ENCODE peak calls at places on chromosomes 13 and 19, in four cellular contexts. X, U, S and G are unnamed samples.

GRCh38 chr19:19510432-19510831 is 4.9 kb downstream of the TSSK6 start:
- DNase-seq in S (no peak), X (peak; percentile 53), U (no peak), G (no peak)

GRCh38 chr13:112859817-112860190 is 109.2 kb upstream of the MCF2L start:
- DNase-seq in X (no peak), U (peak; percentile 7), S (no peak), G (no peak)

GRCh38 chr13:46575843-46576242 is 22.9 kb downstream of the LRCH1 start:
- DNase-seq in X (peak; percentile 51), S (no peak), U (peak; percentile 64), G (no peak)

GRCh38 chr19:18098891-18099622 is 1.5 kb downstream of the MAST3 start:
- DNase-seq in U (no peak), S (no peak), X (no peak), G (no peak)

GRCh38 chr13:63086286-63086685 is 1670.6 kb upstream of the PCDH20 start:
- DNase-seq in U (no peak), S (no peak), X (no peak), G (no peak)

GRCh38 chr19:3638208-3639193 is 11.9 kb upstream of the CACTIN start:
- DNase-seq in U (no peak), X (no peak), S (no peak), G (no peak)

GRCh38 chr19:453606-454005 is 7.2 kb downstream of the SHC2 start:
- DNase-seq in S (no peak), X (no peak), U (no peak), G (no peak)

GRCh38 chr19:9498183-9498902 is at the start of gene ZNF560:
- DNase-seq in S (no peak), U (no peak), X (peak; percentile 84), G (no peak)

GRCh38 chr19:43432866-43433673 is 18.4 kb downstream of the TEX101 start:
- DNase-seq in S (peak; percentile 69), X (peak; percentile 78), U (peak; percentile 77), G (peak; percentile 49)

GRCh38 chr19:54439174-54439851 is 9.7 kb upstream of the LENG8 start:
- DNase-seq in X (peak; percentile 69), U (no peak), S (peak; percentile 66), G (no peak)

GRCh38 chr13:95743192-95743591 is 66.3 kb downstream of the DNAJC3 start:
- DNase-seq in X (no peak), S (no peak), U (no peak), G (no peak)

GRCh38 chr19:18883530-18884304 is 12.2 kb downstream of the CERS1 start:
- DNase-seq in S (no peak), X (no peak), U (no peak), G (no peak)

GRCh38 chr19:52962394-52963228 is at the start of gene ZNF816:
- DNase-seq in U (peak; percentile 95), S (peak; percentile 99), X (peak; percentile 99), G (peak; percentile 98)

GRCh38 chr13:110637275-110637674 is 21.9 kb downstream of the NAXD start:
- DNase-seq in S (no peak), U (no peak), X (no peak), G (no peak)

GRCh38 chr13:26601669-26602068 is 44.2 kb downstream of the WASF3 start:
- DNase-seq in U (no peak), S (no peak), X (no peak), G (no peak)

GRCh38 chr19:20423381-20424207 is 142.0 kb downstream of the ZNF737 start:
- DNase-seq in X (no peak), U (no peak), S (peak; percentile 50), G (peak; percentile 9)

GRCh38 chr13:98977568-98978270 is at the start of gene DOCK9:
- DNase-seq in U (peak; percentile 39), X (no peak), S (peak; percentile 61), G (peak; percentile 30)

DNA sequence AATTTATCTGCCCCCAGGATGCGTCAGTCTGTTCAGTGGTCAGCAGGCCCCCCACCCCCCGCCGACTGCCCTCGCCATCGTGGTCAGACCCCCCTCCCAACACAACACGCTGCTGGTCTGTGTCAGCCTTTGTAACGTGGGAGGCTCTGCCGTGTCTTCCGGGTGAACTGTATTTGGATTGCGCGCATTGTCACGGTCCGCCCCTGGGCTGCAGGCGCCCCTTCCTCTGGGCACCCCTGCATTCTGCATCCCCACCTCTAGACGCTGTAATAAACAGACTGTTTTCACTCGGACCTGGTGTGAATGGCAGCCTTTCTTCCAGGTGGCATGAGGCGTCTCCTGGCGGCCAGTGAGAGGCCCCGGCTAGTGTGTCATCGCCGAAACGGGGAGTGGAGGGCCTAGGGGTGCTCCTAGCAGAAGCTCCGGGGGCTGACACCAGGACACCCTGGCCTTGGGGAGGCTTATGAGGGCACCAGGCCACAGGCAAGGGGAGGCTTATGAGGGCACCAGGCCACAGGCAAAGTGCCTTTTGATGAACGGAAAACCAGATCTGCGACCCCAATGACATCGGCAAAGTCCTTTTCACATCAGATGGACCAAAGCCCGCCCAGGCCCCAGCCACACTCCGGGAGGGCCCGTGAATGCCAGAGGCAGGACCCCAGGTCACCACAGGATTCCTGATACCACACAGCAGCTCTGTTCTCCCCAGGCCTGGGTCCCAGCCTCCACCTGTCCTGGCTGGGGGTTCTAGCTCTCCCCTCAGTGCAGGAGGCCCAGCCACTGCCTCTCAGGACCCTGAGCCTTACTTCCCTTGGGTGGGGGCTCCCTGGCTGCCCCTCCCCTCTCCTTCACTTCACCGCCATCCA is 3.6 kb downstream of the PLEKHJ1 start:
- DNase-seq in S (no peak), X (no peak), U (no peak), G (no peak)
- TF ChIP-seq CTCF in S (no peak), X (no peak), U (no peak), G (no peak)

GRCh38 chr13:29845440-29846056 is 4.9 kb downstream of the UBL3 start:
- DNase-seq in S (no peak), U (no peak), X (no peak), G (no peak)
- TF ChIP-seq CTCF in S (no peak), U (peak; percentile 57), X (no peak), G (peak; percentile 22)

GRCh38 chr19:58054792-58055482 is 4.1 kb upstream of the ZNF135 start:
- DNase-seq in U (no peak), S (no peak), X (peak; percentile 91), G (no peak)
- TF ChIP-seq CTCF in U (no peak), S (no peak), X (peak; percentile 77), G (no peak)

DNA sequence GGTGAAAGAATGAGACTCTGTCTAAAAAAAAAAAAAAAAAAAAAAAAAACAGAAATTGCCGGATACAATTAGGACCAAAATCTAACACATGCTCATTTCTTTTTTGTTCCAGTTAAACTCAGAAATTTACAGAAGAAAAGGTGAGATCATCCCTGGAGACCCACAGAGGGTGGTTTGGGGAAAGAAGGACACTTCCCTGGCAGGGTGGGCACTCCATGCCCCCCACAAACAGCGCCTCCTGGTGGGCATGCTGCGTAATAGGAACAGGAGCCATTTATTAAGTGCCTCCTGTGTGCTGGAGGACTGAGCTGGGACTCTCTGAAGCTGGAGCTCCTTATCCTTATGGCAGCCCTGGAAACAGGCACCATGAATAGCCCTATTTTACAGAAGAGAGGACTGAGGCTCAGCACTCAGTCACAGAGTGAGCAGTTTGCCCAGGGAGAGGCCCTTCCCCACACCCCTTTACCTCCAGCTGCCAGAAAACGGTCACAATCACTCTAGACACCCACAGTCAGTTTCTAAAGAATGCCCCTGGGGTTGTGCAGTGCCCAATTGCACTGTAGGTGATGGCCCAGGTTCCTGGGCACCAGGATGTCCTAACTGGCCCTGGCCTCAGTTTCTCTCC is 10.1 kb downstream of the C19orf38 start:
- DNase-seq in S (peak; percentile 60), X (no peak), U (no peak), G (no peak)
- TF ChIP-seq CTCF in S (peak; percentile 89), X (peak; percentile 77), U (peak; percentile 42), G (peak; percentile 74)

GRCh38 chr13:50082426-50083283 is 67.4 kb downstream of the KCNRG start:
- DNase-seq in S (peak; percentile 60), X (peak; percentile 76), U (peak; percentile 70), G (peak; percentile 77)

GRCh38 chr13:50081899-50082425 is 66.7 kb downstream of the KCNRG start:
- DNase-seq in S (peak; percentile 99), X (peak; percentile 94), U (peak; percentile 99), G (peak; percentile 98)

GRCh38 chr13:50080158-50080855 is 65.1 kb downstream of the KCNRG start:
- DNase-seq in S (peak; percentile 22), X (peak; percentile 13), U (no peak), G (no peak)

GRCh38 chr13:50080856-50081105 is 65.5 kb downstream of the KCNRG start:
- DNase-seq in X (no peak), S (no peak), U (no peak), G (no peak)

DNA sequence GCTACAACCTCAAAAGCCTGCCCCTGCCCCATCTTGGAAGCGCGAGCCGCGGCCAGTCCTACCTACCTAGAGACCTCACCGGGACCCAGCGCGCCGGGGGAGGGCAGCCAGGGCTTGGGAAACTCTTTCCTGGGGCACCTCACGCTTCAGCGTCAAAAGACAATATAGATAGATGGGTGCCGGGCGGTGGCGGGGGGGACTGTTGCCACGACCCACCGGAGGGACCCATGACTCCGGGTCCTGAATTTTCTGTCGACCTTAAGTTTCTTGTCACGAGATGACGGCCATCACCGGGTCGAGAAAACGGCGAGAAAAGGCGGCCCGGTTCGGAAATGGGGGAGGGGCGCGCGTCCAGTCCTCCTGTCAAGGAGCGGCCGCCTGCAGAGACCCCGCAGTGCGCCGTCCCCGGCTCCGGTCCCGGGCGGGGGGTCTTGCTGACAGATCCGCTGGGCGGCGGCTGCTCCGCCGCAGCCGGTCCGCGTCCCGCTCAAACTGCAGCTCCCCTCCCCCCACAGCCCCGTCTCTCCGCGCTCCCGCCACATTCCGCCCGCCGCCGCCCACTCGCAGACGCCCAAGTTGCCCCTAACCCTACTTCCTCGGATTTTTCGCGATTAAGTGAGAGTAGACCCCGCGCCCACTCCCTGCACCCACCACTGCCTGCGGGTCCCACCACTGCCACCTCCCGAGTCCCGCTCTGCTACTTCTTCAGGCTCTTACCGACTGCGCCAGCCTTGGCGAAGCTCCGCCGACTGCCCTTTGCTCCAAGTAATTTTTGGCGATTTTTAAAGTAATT is 66.1 kb downstream of the KCNRG start:
- DNase-seq in S (peak; percentile 51), U (no peak), X (peak; percentile 51), G (peak; percentile 48)
- TF ChIP-seq CTCF in S (no peak), U (peak; percentile 18), X (no peak), G (peak; percentile 34)

GRCh38 chr19:7654401-7654800 is 14.4 kb upstream of the RETN start:
- DNase-seq in X (no peak), U (peak; percentile 33), S (no peak), G (no peak)

GRCh38 chr19:7655581-7655980 is 13.3 kb upstream of the RETN start:
- DNase-seq in X (no peak), U (no peak), S (no peak), G (no peak)

GRCh38 chr19:7650148-7650547 is 13.2 kb downstream of the STXBP2 start:
- DNase-seq in X (no peak), S (no peak), U (no peak), G (no peak)

GRCh38 chr19:7648265-7649014 is 11.5 kb downstream of the STXBP2 start:
- DNase-seq in S (no peak), U (no peak), X (no peak), G (no peak)

DNA sequence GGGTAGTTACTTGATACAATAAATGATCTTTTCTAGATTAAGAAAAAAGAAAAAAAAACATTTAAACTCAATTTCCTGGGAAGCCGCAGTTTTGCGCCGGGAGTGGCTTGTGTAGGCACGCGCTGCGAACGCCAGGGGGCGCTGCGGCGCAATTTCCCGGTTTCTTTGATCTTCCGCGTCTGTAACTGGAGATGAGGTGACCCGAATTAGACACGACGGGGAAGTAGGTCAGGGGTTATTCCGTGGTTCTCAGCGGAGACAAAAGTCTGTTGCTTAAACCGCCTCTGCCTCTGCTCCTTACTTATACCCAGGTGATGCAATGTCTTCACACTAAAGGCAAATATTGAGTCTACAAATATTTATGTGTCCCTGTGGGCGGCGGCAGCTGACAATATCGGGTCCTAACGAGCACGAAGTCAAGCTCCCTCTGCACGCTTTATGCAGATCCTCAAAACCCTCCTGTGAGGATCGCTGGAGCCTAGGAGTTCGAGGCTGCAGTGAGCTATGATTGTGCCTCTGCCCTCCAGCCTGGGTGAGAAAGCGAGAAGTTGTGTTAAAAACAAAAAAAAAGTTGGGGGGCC is 15.2 kb downstream of the STXBP2 start:
- DNase-seq in S (peak; percentile 87), X (peak; percentile 82), U (peak; percentile 78), G (peak; percentile 90)
- TF ChIP-seq CTCF in S (peak; percentile 98), X (peak; percentile 84), U (peak; percentile 94), G (peak; percentile 99)

GRCh38 chr19:45848922-45849321 is 14.0 kb downstream of the SYMPK start:
- DNase-seq in X (no peak), U (no peak), S (no peak), G (no peak)
- TF ChIP-seq CTCF in X (no peak), U (peak; percentile 16), S (no peak), G (peak; percentile 46)